ENCODE peak calls at places on chromosomes 11 and 22, in four cellular contexts. I, S, U and Q are unnamed samples.

GRCh38 chr11:34732831-34733230 is 111.9 kb downstream of the EHF start:
- DNase-seq in I (no peak), S (no peak), U (no peak), Q (no peak)

GRCh38 chr11:73334244-73335203 is 26.4 kb downstream of the ARHGEF17 start:
- DNase-seq in I (peak), S (peak), U (no peak), Q (no peak)

GRCh38 chr11:86476109-86476861 is 101.6 kb downstream of the CCDC81 start:
- DNase-seq in I (no peak), S (no peak), U (no peak), Q (no peak)

GRCh38 chr22:29288837-29289236 is 17.6 kb upstream of the GAS2L1 start:
- DNase-seq in I (no peak), S (no peak), U (no peak), Q (no peak)

GRCh38 chr11:9019861-9020260 is 16.1 kb upstream of the NRIP3 start:
- DNase-seq in I (no peak), S (no peak), U (no peak), Q (no peak)

GRCh38 chr11:2424811-2425495 is 19.4 kb downstream of the TRPM5 start:
- DNase-seq in I (no peak), S (no peak), U (no peak), Q (no peak)

GRCh38 chr11:68670208-68670992 is 13.9 kb upstream of the GAL start:
- DNase-seq in I (peak), S (no peak), U (no peak), Q (peak)

GRCh38 chr11:123564225-123564624 is 90.2 kb downstream of the SCN3B start:
- DNase-seq in I (no peak), S (no peak), U (no peak), Q (no peak)

GRCh38 chr22:35609261-35609660 is 7.9 kb downstream of the MB start:
- DNase-seq in I (no peak), S (no peak), U (no peak), Q (no peak)

GRCh38 chr22:35611200-35611890 is 5.8 kb downstream of the MB start:
- DNase-seq in I (no peak), S (no peak), U (no peak), Q (no peak)

GRCh38 chr22:35610741-35611140 is 6.4 kb downstream of the MB start:
- DNase-seq in I (no peak), S (no peak), U (no peak), Q (no peak)

GRCh38 chr22:35608088-35608487 is 9.0 kb downstream of the MB start:
- DNase-seq in I (no peak), S (no peak), U (no peak), Q (no peak)

DNA sequence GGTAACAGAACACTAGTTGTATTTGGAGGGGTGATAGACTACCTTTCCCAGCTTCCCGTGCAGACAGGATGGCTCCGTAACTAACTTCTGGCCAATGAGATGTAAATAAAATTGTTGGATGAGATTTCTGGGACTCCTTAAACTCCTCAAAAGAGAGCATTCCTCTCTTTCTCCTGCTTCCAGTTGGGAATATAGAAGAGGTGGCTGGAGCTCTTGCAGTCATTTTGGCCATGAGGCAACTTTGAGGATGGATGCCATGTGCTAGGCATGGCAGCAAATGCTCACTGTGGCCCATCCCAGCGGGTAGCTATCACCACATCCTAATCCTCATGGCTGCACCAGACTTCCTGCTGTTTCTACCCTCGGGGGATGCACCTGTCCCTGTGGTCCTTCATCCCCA is 7.4 kb downstream of the MB start:
- DNase-seq in I (no peak), S (no peak), U (no peak), Q (no peak)
- TF ChIP-seq TEAD4 in I (no peak), S (no peak), U (no peak), Q (no peak)

GRCh38 chr11:10373929-10374328 is 69.1 kb downstream of the ADM start:
- DNase-seq in I (no peak), S (no peak), U (no peak), Q (no peak)

GRCh38 chr11:10377182-10377581 is 72.3 kb downstream of the ADM start:
- DNase-seq in I (no peak), S (no peak), U (no peak), Q (no peak)

GRCh38 chr11:10375280-10376048 is 70.6 kb downstream of the ADM start:
- DNase-seq in I (no peak), S (no peak), U (no peak), Q (no peak)

GRCh38 chr11:10374386-10374785 is 69.5 kb downstream of the ADM start:
- DNase-seq in I (no peak), S (no peak), U (no peak), Q (no peak)

GRCh38 chr11:10376061-10376460 is 71.2 kb downstream of the ADM start:
- DNase-seq in I (no peak), S (no peak), U (no peak), Q (no peak)
- TF ChIP-seq TEAD4 in I (no peak), S (no peak), U (no peak), Q (no peak)

DNA sequence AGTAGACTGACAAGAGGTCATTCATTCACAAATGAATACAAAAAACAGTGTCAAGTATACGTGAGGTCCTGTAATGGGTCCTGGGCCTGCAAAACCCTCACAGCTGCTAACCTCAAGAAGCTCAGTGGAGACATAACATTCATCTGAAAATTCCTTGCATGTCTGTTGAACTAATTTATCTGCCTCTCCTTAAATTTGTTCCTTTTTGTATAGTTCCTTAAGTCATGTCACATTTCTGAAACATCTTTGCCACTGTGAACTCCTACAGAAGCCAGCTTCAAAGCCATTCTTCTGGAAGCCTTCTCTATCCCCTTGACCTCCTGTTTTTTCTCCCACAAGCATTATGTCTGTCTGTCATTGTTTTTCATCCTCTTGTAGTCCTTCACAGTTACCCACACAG is 9.9 kb upstream of the HBE1 start:
- DNase-seq in I (no peak), S (no peak), U (no peak), Q (no peak)
- TF ChIP-seq TEAD4 in I (no peak), S (no peak), U (no peak), Q (no peak)

GRCh38 chr22:43289976-43290663 is 53.1 kb downstream of the SCUBE1 start:
- DNase-seq in I (no peak), S (peak), U (no peak), Q (no peak)
- TF ChIP-seq TEAD4 in I (no peak), S (no peak), U (no peak), Q (no peak)